ENCODE peak calls at places on chromosomes 13 and 19, in six cellular contexts. H is SK-N-MC; U is pons; E is stimulated activated CD8-positive, alpha-beta memory T cell treated with anti-CD3 and anti-CD28 coated beads, Interleukin-15, amount 100 ng/mL, for 4 hours; O is fibroblast of lung; V is T-helper 22 cell. C is an unnamed sample.

GRCh38 chr13:33109801-33110200 is 93.6 kb downstream of the KL start:
- DNase-seq in O (no peak), U (no peak), E (no peak), H (no peak), V (no peak), C (no peak)

GRCh38 chr19:15372470-15372869 is 7.1 kb downstream of the AKAP8 start:
- DNase-seq in E (no peak), O (no peak), H (no peak), U (no peak), V (no peak), C (no peak)

GRCh38 chr19:47598407-47599349 is 10.3 kb upstream of the BICRA start:
- DNase-seq in V (no peak), U (peak), O (peak), H (peak), E (no peak), C (peak)

GRCh38 chr19:44660081-44660480 is 11.2 kb upstream of the CEACAM19 start:
- DNase-seq in U (no peak), E (no peak), H (no peak), V (no peak), O (no peak), C (no peak)

GRCh38 chr19:39098365-39099269 is 14.4 kb downstream of the ACP7 start:
- DNase-seq in H (no peak), E (no peak), U (no peak), V (no peak), O (no peak), C (no peak)

GRCh38 chr13:111005364-111005763 is 90.5 kb upstream of the ANKRD10 start:
- DNase-seq in V (no peak), H (no peak), O (peak), U (no peak), E (no peak), C (no peak)

GRCh38 chr19:10718205-10719196 is 622 bp downstream of the DNM2 start:
- DNase-seq in E (peak), O (peak), H (no peak), V (peak), U (no peak), C (no peak)

GRCh38 chr13:31909889-31910551 is 121.6 kb upstream of the FRY start:
- DNase-seq in V (peak), E (no peak), U (peak), H (peak), O (peak), C (peak)

GRCh38 chr19:35843676-35844481 is 8.4 kb downstream of the NPHS1 start:
- DNase-seq in V (no peak), E (no peak), H (no peak), U (no peak), O (no peak), C (no peak)

GRCh38 chr19:41299046-41299754 is 10.8 kb upstream of the CCDC97 start:
- DNase-seq in V (no peak), H (no peak), O (peak), E (no peak), U (no peak), C (peak)

GRCh38 chr19:703651-704446 is 4.9 kb upstream of the PALM start:
- DNase-seq in H (no peak), O (no peak), V (peak), U (no peak), E (peak), C (peak)

GRCh38 chr13:33637978-33638743 is 179.8 kb upstream of the RFC3 start:
- DNase-seq in V (no peak), O (peak), U (no peak), E (no peak), H (no peak), C (peak)

GRCh38 chr19:14686411-14686810 is 3.4 kb upstream of the ZNF333 start:
- DNase-seq in H (no peak), V (no peak), E (no peak), U (no peak), O (no peak), C (no peak)

GRCh38 chr13:112680741-112681360 is 9.0 kb upstream of the ATP11A start:
- DNase-seq in V (no peak), E (no peak), U (no peak), O (no peak), H (no peak), C (no peak)